ENCODE peak calls at places on chromosome 3, in six cellular contexts. I is heart left ventricle; Y is CD8-positive, alpha-beta T cell; W is iPS DF 6.9; K is tibial artery; A is neural progenitor cell. G is an unnamed sample.

GRCh38 chr3:79253704-79254103 is 514.1 kb downstream of the ROBO1 start:
- DNase-seq in A (no peak), Y (no peak), K (no peak), I (no peak), W (no peak), G (no peak)

GRCh38 chr3:129888739-129889138 is 4.8 kb downstream of the TMCC1 start:
- DNase-seq in I (no peak), K (no peak), A (no peak), Y (no peak), W (no peak), G (peak; percentile 24)

GRCh38 chr3:30578479-30578878 is 27.9 kb upstream of the TGFBR2 start:
- DNase-seq in A (no peak), W (no peak), I (no peak), Y (no peak), K (peak; percentile 54), G (no peak)

GRCh38 chr3:188780188-188781147 is 391.3 kb upstream of the TPRG1 start:
- DNase-seq in K (peak; percentile 73), W (no peak), A (no peak), I (no peak), Y (no peak), G (no peak)

GRCh38 chr3:179029096-179029495 is 42.5 kb downstream of the ZMAT3 start:
- DNase-seq in K (no peak), Y (no peak), W (no peak), I (no peak), A (no peak), G (no peak)

GRCh38 chr3:22899441-22899840 is 303.7 kb upstream of the UBE2E2 start:
- DNase-seq in Y (no peak), A (no peak), W (no peak), I (no peak), K (no peak), G (no peak)

GRCh38 chr3:174937488-174937887 is 78.4 kb downstream of the NAALADL2 start:
- DNase-seq in A (no peak), W (no peak), I (no peak), Y (no peak), K (no peak), G (no peak)

GRCh38 chr3:40780801-40781406 is 256.1 kb downstream of the ZNF621 start:
- DNase-seq in W (no peak), Y (no peak), K (peak; percentile 61), A (no peak), I (peak; percentile 69), G (no peak)

GRCh38 chr3:186643493-186643892 is 3.3 kb downstream of the FETUB start:
- DNase-seq in K (no peak), W (no peak), I (no peak), A (no peak), Y (no peak), G (no peak)

GRCh38 chr3:66822059-66823009 is 175.8 kb upstream of the KBTBD8 start:
- DNase-seq in A (peak; percentile 73), Y (peak; percentile 68), W (peak; percentile 84), K (peak; percentile 40), I (peak; percentile 50), G (no peak)

GRCh38 chr3:134339331-134339730 is 34.9 kb downstream of the AMOTL2 start:
- DNase-seq in A (no peak), K (no peak), Y (no peak), W (no peak), I (no peak), G (no peak)

GRCh38 chr3:36991147-36991546 is 1.8 kb downstream of the EPM2AIP1 start:
- DNase-seq in W (no peak), K (no peak), A (no peak), I (no peak), Y (no peak), G (no peak)

GRCh38 chr3:55313701-55314100 is 173.4 kb downstream of the WNT5A start:
- DNase-seq in I (no peak), K (no peak), W (no peak), A (no peak), Y (no peak), G (no peak)

GRCh38 chr3:71130516-71131384 is 452.8 kb downstream of the FOXP1 start:
- DNase-seq in Y (peak; percentile 77), K (peak; percentile 76), I (peak; percentile 65), A (peak; percentile 34), W (no peak), G (no peak)

DNA sequence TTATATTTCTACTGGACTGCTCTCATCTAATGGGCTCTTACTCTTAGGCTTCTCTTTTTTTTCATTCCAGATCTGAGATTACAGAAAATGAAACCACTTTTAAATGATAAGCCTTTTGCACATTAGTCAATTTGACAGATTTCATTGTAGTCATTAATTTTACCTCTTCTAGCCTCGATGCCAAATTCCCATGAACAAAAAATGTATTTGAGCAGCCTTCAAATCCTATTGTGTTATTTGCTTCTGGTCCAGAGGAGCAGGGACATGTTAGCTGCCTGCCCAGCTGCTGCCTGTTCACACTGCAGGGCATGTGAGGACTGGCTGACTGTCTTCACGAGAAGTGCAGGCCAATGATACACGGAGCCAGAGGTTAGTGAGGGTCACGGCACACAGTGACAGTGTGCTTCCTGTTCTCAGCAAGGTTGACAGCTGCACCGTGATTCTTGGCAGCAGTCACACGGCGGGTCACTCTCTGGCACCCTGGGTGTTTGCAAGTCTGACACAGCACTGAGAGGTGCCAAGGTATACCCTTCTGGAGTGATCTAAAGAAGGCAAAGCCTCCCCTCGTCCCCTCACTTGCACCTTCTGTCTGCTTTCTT is 40.8 kb downstream of the KAT2B start:
- DNase-seq in I (peak; percentile 85), A (no peak), K (no peak), W (no peak), Y (peak; percentile 32), G (no peak)
- H3K27me3 ChIP-seq in I (no peaks in the 10 kb centered on the region), A (no peaks in the 10 kb centered on the region), K (no peaks in the 10 kb centered on the region), W (no peaks in the 10 kb centered on the region), Y (no peaks in the 10 kb centered on the region), G (no peaks in the 10 kb centered on the region)

GRCh38 chr3:150721285-150722130 is 17.8 kb upstream of the ERICH6 start:
- DNase-seq in A (peak; percentile 77), W (no peak), K (no peak), I (no peak), Y (no peak), G (no peak)

GRCh38 chr3:150722267-150722666 is 18.5 kb upstream of the ERICH6 start:
- DNase-seq in Y (no peak), A (no peak), K (no peak), W (no peak), I (no peak), G (no peak)

GRCh38 chr3:150727653-150728502 is 24.2 kb upstream of the ERICH6 start:
- DNase-seq in Y (no peak), K (peak; percentile 62), W (no peak), I (no peak), A (no peak), G (no peak)

GRCh38 chr3:150723946-150724345 is 20.2 kb upstream of the ERICH6 start:
- DNase-seq in K (no peak), I (no peak), Y (no peak), A (no peak), W (no peak), G (no peak)

GRCh38 chr3:150725548-150725947 is 21.8 kb upstream of the ERICH6 start:
- DNase-seq in A (no peak), Y (no peak), I (no peak), K (no peak), W (no peak), G (no peak)
- H3K4me1 ChIP-seq in A (no peaks in the 10 kb centered on the region), Y (no peaks in the 10 kb centered on the region), I (peaks cover 11% of the 10 kb centered on the region), K (peaks cover 6% of the 10 kb centered on the region), W (peaks cover 3% of the 10 kb centered on the region), G (no peaks in the 10 kb centered on the region)

GRCh38 chr3:26621891-26622633 is 510 bp upstream of the LRRC3B start:
- DNase-seq in A (peak; percentile 36), K (no peak), W (no peak), Y (no peak), I (no peak), G (no peak)
- H3K4me3 ChIP-seq in A (peak overlapping the region; percentile 75), K (peak overlapping the region; percentile 42), W (peak overlapping the region; percentile 39), Y (no peak overlapping the region), I (peak overlapping the region; percentile 45), G (no peak overlapping the region)

GRCh38 chr3:194081826-194082225 is 54.1 kb upstream of the HES1 start:
- DNase-seq in A (no peak), Y (no peak), I (no peak), K (no peak), W (no peak), G (no peak)

GRCh38 chr3:194084284-194084683 is 51.7 kb upstream of the HES1 start:
- DNase-seq in I (no peak), A (no peak), Y (no peak), W (no peak), K (no peak), G (no peak)

GRCh38 chr3:194080913-194081800 is 54.8 kb upstream of the HES1 start:
- DNase-seq in K (no peak), W (no peak), I (no peak), A (no peak), Y (no peak), G (no peak)

GRCh38 chr3:194083253-194084224 is 52.4 kb upstream of the HES1 start:
- DNase-seq in A (no peak), K (no peak), I (no peak), Y (no peak), W (no peak), G (no peak)

GRCh38 chr3:194082596-194083220 is 53.2 kb upstream of the HES1 start:
- DNase-seq in W (no peak), I (peak; percentile 70), K (no peak), A (no peak), Y (no peak), G (no peak)
- H3K27me3 ChIP-seq in W (no peaks in the 10 kb centered on the region), I (no peaks in the 10 kb centered on the region), K (no peaks in the 10 kb centered on the region), A (peaks cover 5% of the 10 kb centered on the region), Y (no peaks in the 10 kb centered on the region), G (no peaks in the 10 kb centered on the region)

GRCh38 chr3:167732313-167733065 is 2.2 kb downstream of the PDCD10 start:
- DNase-seq in I (no peak), K (no peak), W (no peak), Y (no peak), A (no peak), G (no peak)

GRCh38 chr3:167735233-167736107 is at the start of gene SERPINI1:
- DNase-seq in I (peak; percentile 90), Y (peak; percentile 79), A (peak; percentile 97), W (peak; percentile 93), K (peak; percentile 91), G (peak; percentile 67)

GRCh38 chr3:167733961-167734497 is 663 bp downstream of the PDCD10 start:
- DNase-seq in A (peak; percentile 17), Y (no peak), I (no peak), K (no peak), W (no peak), G (no peak)

GRCh38 chr3:167736264-167736787 is 805 bp downstream of the SERPINI1 start:
- DNase-seq in A (no peak), K (no peak), W (no peak), Y (no peak), I (no peak), G (no peak)

GRCh38 chr3:167734498-167735232 is at the start of gene PDCD10:
- DNase-seq in K (peak; percentile 99), W (peak; percentile 96), I (peak; percentile 98), A (peak; percentile 99), Y (peak; percentile 96), G (peak; percentile 97)
- H3K4me1 ChIP-seq in K (peaks cover 9% of the 10 kb centered on the region), W (no peaks in the 10 kb centered on the region), I (peaks cover 50% of the 10 kb centered on the region), A (peaks cover 16% of the 10 kb centered on the region), Y (peaks cover 29% of the 10 kb centered on the region), G (peaks cover 37% of the 10 kb centered on the region)

DNA sequence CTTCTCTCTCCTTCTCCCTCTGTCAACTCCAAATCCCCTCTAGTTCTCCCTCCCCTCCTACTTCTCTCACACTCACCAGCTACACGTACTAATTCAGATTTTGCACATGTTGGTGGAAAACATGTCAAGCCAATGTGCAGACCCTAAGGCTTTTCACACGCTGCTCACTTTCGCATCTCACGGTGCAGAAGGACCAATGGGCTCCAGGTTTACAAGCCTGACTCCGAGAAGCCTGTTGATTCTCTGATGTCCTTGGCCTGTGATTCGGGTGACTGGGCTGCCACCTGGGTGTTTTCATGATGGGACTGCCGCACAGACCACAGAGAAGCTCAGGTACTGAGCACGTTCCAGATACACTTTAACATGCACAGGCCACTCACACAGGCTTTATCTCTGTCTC is 3.7 kb downstream of the FOXL2NB start:
- DNase-seq in I (no peak), Y (no peak), W (no peak), K (no peak), A (no peak), G (no peak)
- H3K4me3 ChIP-seq in I (no peak overlapping the region), Y (no peak overlapping the region), W (no peak overlapping the region), K (no peak overlapping the region), A (peak overlapping the region; percentile 51), G (no peak overlapping the region)

G was measured in Panc1.